ENCODE peak calls at places on chromosome 1, in four cellular contexts. One of them, this sample, is unnamed.

GRCh38 chr1:182615468-182616129 is 11.4 kb upstream of the RGS16 start:
- DNase-seq in NAMALWA: no peak
- DNase-seq in bronchial epithelial cell: no peak
- DNase-seq in right lobe of liver: no peak
- DNase-seq in this sample: no peak

GRCh38 chr1:223887724-223888428 is 42.1 kb upstream of the TP53BP2 start:
- DNase-seq in right lobe of liver: no peak
- DNase-seq in bronchial epithelial cell: peak; percentile 100
- DNase-seq in NAMALWA: no peak
- DNase-seq in this sample: peak; percentile 93

GRCh38 chr1:24391882-24392603 is 21.5 kb downstream of the STPG1 start:
- DNase-seq in bronchial epithelial cell: peak; percentile 59
- DNase-seq in NAMALWA: peak; percentile 87
- DNase-seq in right lobe of liver: peak; percentile 79
- DNase-seq in this sample: no peak

GRCh38 chr1:15129944-15130343 is 23.6 kb upstream of the TMEM51 start:
- DNase-seq in bronchial epithelial cell: no peak
- DNase-seq in NAMALWA: no peak
- DNase-seq in right lobe of liver: no peak
- DNase-seq in this sample: no peak

GRCh38 chr1:40630488-40631223 is 34.8 kb downstream of the RIMS3 start:
- DNase-seq in right lobe of liver: no peak
- DNase-seq in bronchial epithelial cell: peak; percentile 17
- DNase-seq in NAMALWA: peak; percentile 58
- DNase-seq in this sample: no peak

GRCh38 chr1:204087893-204088528 is 15.1 kb downstream of the SOX13 start:
- DNase-seq in NAMALWA: no peak
- DNase-seq in bronchial epithelial cell: no peak
- DNase-seq in right lobe of liver: no peak
- DNase-seq in this sample: no peak

GRCh38 chr1:240282061-240282830 is 190.6 kb downstream of the FMN2 start:
- DNase-seq in bronchial epithelial cell: peak; percentile 71
- DNase-seq in NAMALWA: no peak
- DNase-seq in right lobe of liver: no peak
- DNase-seq in this sample: no peak

GRCh38 chr1:32240140-32240951 is 6.7 kb upstream of the FAM167B start:
- DNase-seq in right lobe of liver: peak; percentile 67
- DNase-seq in NAMALWA: no peak
- DNase-seq in bronchial epithelial cell: no peak
- DNase-seq in this sample: peak; percentile 57

GRCh38 chr1:205748398-205749093 is 1.4 kb downstream of the NUCKS1 start:
- DNase-seq in NAMALWA: peak; percentile 48
- DNase-seq in bronchial epithelial cell: peak; percentile 56
- DNase-seq in right lobe of liver: no peak
- DNase-seq in this sample: peak; percentile 33

GRCh38 chr1:235455097-235455496 is 49.2 kb downstream of the B3GALNT2 start:
- DNase-seq in NAMALWA: no peak
- DNase-seq in right lobe of liver: no peak
- DNase-seq in bronchial epithelial cell: no peak
- DNase-seq in this sample: no peak

GRCh38 chr1:240136402-240136801 is 44.7 kb downstream of the FMN2 start:
- DNase-seq in right lobe of liver: no peak
- DNase-seq in bronchial epithelial cell: no peak
- DNase-seq in NAMALWA: no peak
- DNase-seq in this sample: peak; percentile 3

GRCh38 chr1:230069813-230070212 is 2.8 kb downstream of the GALNT2 start:
- DNase-seq in right lobe of liver: peak; percentile 71
- DNase-seq in bronchial epithelial cell: peak; percentile 59
- DNase-seq in NAMALWA: no peak
- DNase-seq in this sample: peak; percentile 36

GRCh38 chr1:225849905-225850304 is 32.3 kb downstream of the TMEM63A start:
- DNase-seq in bronchial epithelial cell: no peak
- DNase-seq in right lobe of liver: peak; percentile 76
- DNase-seq in NAMALWA: no peak
- DNase-seq in this sample: no peak

GRCh38 chr1:9651220-9651564 is 339 bp upstream of the PIK3CD start:
- DNase-seq in NAMALWA: no peak
- DNase-seq in bronchial epithelial cell: no peak
- DNase-seq in right lobe of liver: no peak
- DNase-seq in this sample: no peak

GRCh38 chr1:184051485-184052193 is at the start of gene TSEN15:
- DNase-seq in right lobe of liver: peak; percentile 86
- DNase-seq in bronchial epithelial cell: peak; percentile 61
- DNase-seq in NAMALWA: peak; percentile 91
- DNase-seq in this sample: peak; percentile 81

GRCh38 chr1:24535021-24535424 is 20.9 kb upstream of the NCMAP start:
- DNase-seq in NAMALWA: peak; percentile 76
- DNase-seq in bronchial epithelial cell: no peak
- DNase-seq in right lobe of liver: no peak
- DNase-seq in this sample: no peak

GRCh38 chr1:3020263-3020909 is 881 bp upstream of the ACTRT2 start:
- DNase-seq in bronchial epithelial cell: no peak
- DNase-seq in right lobe of liver: no peak
- DNase-seq in NAMALWA: no peak
- DNase-seq in this sample: no peak

GRCh38 chr1:193700710-193701355 is 514.4 kb upstream of the B3GALT2 start:
- DNase-seq in NAMALWA: no peak
- DNase-seq in bronchial epithelial cell: peak; percentile 92
- DNase-seq in right lobe of liver: no peak
- DNase-seq in this sample: peak; percentile 60

GRCh38 chr1:197783510-197783948 is 8.2 kb upstream of the DENND1B start:
- DNase-seq in bronchial epithelial cell: peak; percentile 87
- DNase-seq in NAMALWA: no peak
- DNase-seq in right lobe of liver: no peak
- DNase-seq in this sample: peak; percentile 64

GRCh38 chr1:8847990-8848389 is 30.5 kb downstream of the ENO1 start:
- DNase-seq in right lobe of liver: peak; percentile 68
- DNase-seq in NAMALWA: peak; percentile 28
- DNase-seq in bronchial epithelial cell: no peak
- DNase-seq in this sample: no peak

GRCh38 chr1:64525116-64525686 is 55.3 kb downstream of the CACHD1 start:
- DNase-seq in NAMALWA: no peak
- DNase-seq in right lobe of liver: no peak
- DNase-seq in bronchial epithelial cell: no peak
- DNase-seq in this sample: no peak

GRCh38 chr1:180571060-180571831 is 12.5 kb downstream of the OVAAL start:
- DNase-seq in NAMALWA: no peak
- DNase-seq in right lobe of liver: no peak
- DNase-seq in bronchial epithelial cell: peak; percentile 89
- DNase-seq in this sample: no peak

GRCh38 chr1:244414543-244414942 is 37.2 kb downstream of the ADSS2 start:
- DNase-seq in bronchial epithelial cell: peak; percentile 56
- DNase-seq in NAMALWA: no peak
- DNase-seq in right lobe of liver: no peak
- DNase-seq in this sample: no peak

GRCh38 chr1:228900993-228901392 is 165.7 kb downstream of the RHOU start:
- DNase-seq in bronchial epithelial cell: no peak
- DNase-seq in right lobe of liver: no peak
- DNase-seq in NAMALWA: no peak
- DNase-seq in this sample: no peak

GRCh38 chr1:9128520-9129371 is at the start of gene GPR157:
- DNase-seq in right lobe of liver: peak; percentile 96
- DNase-seq in NAMALWA: no peak
- DNase-seq in bronchial epithelial cell: no peak
- DNase-seq in this sample: peak; percentile 100

GRCh38 chr1:170318141-170318540 is 172.4 kb downstream of the NTMT2 start:
- DNase-seq in right lobe of liver: no peak
- DNase-seq in NAMALWA: no peak
- DNase-seq in bronchial epithelial cell: no peak
- DNase-seq in this sample: no peak

GRCh38 chr1:201877877-201878339 is 10.8 kb upstream of the SHISA4 start:
- DNase-seq in NAMALWA: peak; percentile 71
- DNase-seq in bronchial epithelial cell: peak; percentile 55
- DNase-seq in right lobe of liver: no peak
- DNase-seq in this sample: peak; percentile 75

GRCh38 chr1:90402893-90403849 is 313.9 kb downstream of the BARHL2 start:
- DNase-seq in NAMALWA: no peak
- DNase-seq in bronchial epithelial cell: peak; percentile 99
- DNase-seq in right lobe of liver: no peak
- DNase-seq in this sample: peak; percentile 91

GRCh38 chr1:160260436-160261382 is 1.6 kb downstream of the DCAF8 start:
- DNase-seq in NAMALWA: peak; percentile 43
- DNase-seq in bronchial epithelial cell: peak; percentile 31
- DNase-seq in right lobe of liver: no peak
- DNase-seq in this sample: peak; percentile 25

GRCh38 chr1:205699416-205699815 is 19.1 kb upstream of the SLC45A3 start:
- DNase-seq in bronchial epithelial cell: no peak
- DNase-seq in right lobe of liver: no peak
- DNase-seq in NAMALWA: no peak
- DNase-seq in this sample: no peak

GRCh38 chr1:211328084-211328694 is 1.6 kb downstream of the TRAF5 start:
- DNase-seq in right lobe of liver: no peak
- DNase-seq in NAMALWA: no peak
- DNase-seq in bronchial epithelial cell: no peak
- DNase-seq in this sample: no peak

GRCh38 chr1:41573803-41574713 is 89.6 kb upstream of the EDN2 start:
- DNase-seq in bronchial epithelial cell: peak; percentile 60
- DNase-seq in NAMALWA: peak; percentile 90
- DNase-seq in right lobe of liver: peak; percentile 79
- DNase-seq in this sample: peak; percentile 75

GRCh38 chr1:38085666-38086305 is 39.2 kb upstream of the POU3F1 start:
- DNase-seq in NAMALWA: no peak
- DNase-seq in right lobe of liver: no peak
- DNase-seq in bronchial epithelial cell: no peak
- DNase-seq in this sample: no peak

GRCh38 chr1:87113313-87113712 is 198.9 kb downstream of the HS2ST1 start:
- DNase-seq in right lobe of liver: no peak
- DNase-seq in bronchial epithelial cell: no peak
- DNase-seq in NAMALWA: no peak
- DNase-seq in this sample: no peak

GRCh38 chr1:104125935-104126334 is 376.2 kb downstream of the AMY1C start:
- DNase-seq in NAMALWA: no peak
- DNase-seq in bronchial epithelial cell: no peak
- DNase-seq in right lobe of liver: no peak
- DNase-seq in this sample: no peak

GRCh38 chr1:31782766-31783410 is 18.7 kb upstream of the ADGRB2 start:
- DNase-seq in right lobe of liver: no peak
- DNase-seq in NAMALWA: no peak
- DNase-seq in bronchial epithelial cell: no peak
- DNase-seq in this sample: no peak

GRCh38 chr1:87612966-87613365 is 284.3 kb downstream of the LMO4 start:
- DNase-seq in right lobe of liver: no peak
- DNase-seq in bronchial epithelial cell: no peak
- DNase-seq in NAMALWA: no peak
- DNase-seq in this sample: no peak

GRCh38 chr1:25122747-25123146 is 109.6 kb downstream of the SYF2 start:
- DNase-seq in NAMALWA: no peak
- DNase-seq in bronchial epithelial cell: no peak
- DNase-seq in right lobe of liver: no peak
- DNase-seq in this sample: no peak

GRCh38 chr1:229204863-229205777 is 65.8 kb upstream of the RAB4A start:
- DNase-seq in NAMALWA: no peak
- DNase-seq in bronchial epithelial cell: no peak
- DNase-seq in right lobe of liver: no peak
- DNase-seq in this sample: no peak